ENCODE peak calls at places on chromosome 3, in five cellular contexts. B is H1, H is GM12878, K is HEK293T, L is HepG2. J is an unnamed sample.

GRCh38 chr3:37910666-37911400 is 49.2 kb downstream of the CTDSPL start:
- DNase-seq in H (no peak), K (no peak), B (no peak), L (no peak), J (no peak)

GRCh38 chr3:99313481-99313880 is 324.9 kb upstream of the COL8A1 start:
- DNase-seq in L (no peak), K (no peak), H (no peak), B (no peak), J (no peak)

GRCh38 chr3:32817195-32817560 is 619 bp upstream of the TRIM71 start:
- DNase-seq in H (no peak), B (no peak), L (no peak), K (no peak), J (no peak)

GRCh38 chr3:51722362-51722761 is 15.5 kb downstream of the GRM2 start:
- DNase-seq in H (no peak), B (no peak), L (no peak), K (no peak), J (no peak)

GRCh38 chr3:134057006-134057832 is 27.5 kb upstream of the SLCO2A1 start:
- DNase-seq in K (no peak), B (no peak), H (no peak), L (no peak), J (no peak)

GRCh38 chr3:78204977-78205376 is 1165.1 kb downstream of the ROBO2 start:
- DNase-seq in H (no peak), K (peak), L (peak), B (no peak), J (no peak)

GRCh38 chr3:30511524-30512278 is 94.7 kb upstream of the TGFBR2 start:
- DNase-seq in H (no peak), L (peak), B (no peak), K (no peak), J (no peak)

GRCh38 chr3:130242850-130243569 is 102.5 kb upstream of the COL6A5 start:
- DNase-seq in B (no peak), K (peak), L (peak), H (no peak), J (no peak)

GRCh38 chr3:141729240-141729639 is 8.9 kb upstream of the RNF7 start:
- DNase-seq in B (no peak), L (no peak), K (no peak), H (no peak), J (no peak)

DNA sequence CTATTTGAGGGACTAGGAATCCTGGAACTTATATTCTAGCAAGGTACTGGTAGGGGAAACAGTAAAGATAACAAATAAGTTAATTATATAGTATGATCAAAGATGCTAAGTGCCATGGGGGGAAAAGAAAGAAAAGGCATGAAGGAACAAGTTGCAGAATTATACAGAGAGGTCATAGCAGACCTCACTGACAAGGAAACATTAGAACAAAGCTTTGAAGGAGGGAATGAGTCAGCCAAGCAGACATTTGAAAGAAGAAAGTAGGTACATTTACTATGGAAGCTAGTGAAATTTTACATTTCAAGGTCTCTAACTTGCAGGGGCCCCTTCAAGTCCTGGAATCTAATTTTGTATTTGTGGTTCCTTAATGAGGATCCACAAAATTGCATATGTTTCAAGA is 57.2 kb upstream of the TIPARP start:
- DNase-seq in K (no peak), H (no peak), B (no peak), L (no peak), J (no peak)
- TF ChIP-seq SUZ12 in K (no peak), H (no peak), B (no peak), L (no peak), J (no peak)

DNA sequence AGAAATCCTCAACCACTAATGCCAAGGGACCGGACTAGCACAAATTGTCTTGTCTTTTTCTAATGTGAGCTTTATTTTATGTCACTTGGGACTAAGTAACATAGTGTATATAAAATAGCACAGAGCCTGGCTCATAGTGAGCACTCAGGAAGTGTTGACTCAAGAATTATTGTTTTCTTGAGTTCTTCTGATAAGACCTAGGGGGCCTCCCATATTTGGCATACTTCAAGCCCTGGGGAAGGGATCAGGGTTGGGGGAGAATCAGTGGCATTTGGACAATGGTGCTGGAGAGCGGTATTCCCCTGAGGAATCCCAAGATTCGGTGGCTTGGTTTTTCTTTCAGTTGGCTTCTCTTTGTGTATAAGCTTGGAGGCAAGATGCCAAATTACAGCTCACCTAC is 19.4 kb downstream of the ZNF80 start:
- DNase-seq in K (no peak), H (no peak), B (no peak), L (no peak), J (no peak)
- TF ChIP-seq SUZ12 in K (no peak), H (no peak), B (no peak), L (no peak), J (no peak)

GRCh38 chr3:133040696-133041523 is 2.7 kb downstream of the TMEM108 start:
- DNase-seq in L (peak), K (peak), B (peak), H (peak), J (peak)
- TF ChIP-seq SUZ12 in L (no peak), K (no peak), B (no peak), H (no peak), J (no peak)

GRCh38 chr3:194136519-194137313 is 768 bp downstream of the HES1 start:
- DNase-seq in H (no peak), L (peak), B (no peak), K (no peak), J (peak)
- TF ChIP-seq SUZ12 in H (no peak), L (no peak), B (peak), K (no peak), J (no peak)

GRCh38 chr3:125382323-125382722 is 7.2 kb upstream of the ZNF148 start:
- DNase-seq in K (no peak), B (no peak), H (no peak), L (no peak), J (no peak)
- TF ChIP-seq SUZ12 in K (no peak), B (no peak), H (no peak), L (no peak), J (no peak)

GRCh38 chr3:4047343-4047742 is 248.1 kb downstream of the LRRN1 start:
- DNase-seq in K (no peak), B (no peak), L (no peak), H (no peak), J (no peak)
- TF ChIP-seq SUZ12 in K (no peak), B (no peak), L (no peak), H (no peak), J (no peak)

J was measured in NT2/D1.